ENCODE peak calls at places on chromosomes 3 and 15, in five cellular contexts. M is DND-41; D is foreskin fibroblast; R is CD8-positive, alpha-beta T cell; Q is fibroblast of the aortic adventitia. C is an unnamed sample.

GRCh38 chr3:8621872-8622271 is 22.7 kb downstream of the SSUH2 start:
- DNase-seq in D (peak; percentile 89), R (no peak), Q (peak; percentile 90), M (no peak), C (peak; percentile 89)

GRCh38 chr15:68833734-68834334 is 13.1 kb upstream of the ANP32A start:
- DNase-seq in M (peak; percentile 79), Q (no peak), D (no peak), R (peak; percentile 57), C (no peak)

GRCh38 chr15:68432665-68433064 is 702 bp upstream of the ITGA11 start:
- DNase-seq in D (no peak), M (no peak), Q (no peak), R (no peak), C (no peak)

GRCh38 chr3:150005243-150006102 is 34.8 kb upstream of the PFN2 start:
- DNase-seq in D (peak; percentile 41), M (no peak), R (no peak), Q (peak; percentile 45), C (no peak)

GRCh38 chr15:35757790-35758189 is 211.8 kb upstream of the DPH6 start:
- DNase-seq in Q (no peak), D (no peak), M (no peak), R (no peak), C (no peak)

GRCh38 chr15:75204340-75205063 is 2.8 kb downstream of the C15orf39 start:
- DNase-seq in M (peak; percentile 88), Q (peak; percentile 89), D (peak; percentile 89), R (peak; percentile 89), C (peak; percentile 90)

GRCh38 chr15:35624881-35625280 is 78.9 kb upstream of the DPH6 start:
- DNase-seq in D (peak; percentile 84), M (no peak), Q (peak; percentile 94), R (no peak), C (peak; percentile 93)

GRCh38 chr3:159038405-159038804 is 236.6 kb downstream of the MFSD1 start:
- DNase-seq in Q (no peak), D (no peak), R (no peak), M (no peak), C (no peak)

GRCh38 chr3:99023590-99024192 is 122.2 kb upstream of the DCBLD2 start:
- DNase-seq in M (no peak), Q (peak; percentile 65), R (no peak), D (peak; percentile 17), C (peak; percentile 72)

GRCh38 chr3:36906504-36907149 is 38.2 kb downstream of the TRANK1 start:
- DNase-seq in Q (peak; percentile 68), R (no peak), M (peak; percentile 54), D (peak; percentile 53), C (peak; percentile 89)

GRCh38 chr3:128369881-128370642 is 96.6 kb downstream of the DNAJB8 start:
- DNase-seq in Q (no peak), M (peak; percentile 23), R (no peak), D (no peak), C (no peak)

GRCh38 chr3:122415762-122416654 is at the start of gene WDR5B:
- DNase-seq in D (peak; percentile 92), R (peak; percentile 97), Q (peak; percentile 98), M (peak; percentile 97), C (peak; percentile 98)

GRCh38 chr3:185175370-185175987 is 22.6 kb upstream of the C3orf70 start:
- DNase-seq in R (no peak), M (no peak), Q (no peak), D (peak; percentile 40), C (peak; percentile 61)

GRCh38 chr3:43893721-43894120 is 203.0 kb downstream of the ABHD5 start:
- DNase-seq in D (no peak), R (no peak), M (no peak), Q (peak; percentile 21), C (no peak)

GRCh38 chr3:184355261-184356012 is 6.0 kb downstream of the CLCN2 start:
- DNase-seq in D (no peak), R (no peak), M (no peak), Q (no peak), C (no peak)

GRCh38 chr3:159252772-159253384 is 451.0 kb downstream of the MFSD1 start:
- DNase-seq in D (peak; percentile 54), Q (peak; percentile 89), R (no peak), M (peak; percentile 35), C (peak; percentile 81)

GRCh38 chr3:97658670-97659285 is 105.8 kb upstream of the ARL6 start:
- DNase-seq in D (no peak), R (no peak), Q (peak; percentile 19), M (no peak), C (peak; percentile 35)

GRCh38 chr3:116199063-116199462 is 246.2 kb downstream of the LSAMP start:
- DNase-seq in M (no peak), R (no peak), Q (no peak), D (no peak), C (no peak)

GRCh38 chr3:22269827-22270226 is 518.8 kb upstream of the ZNF385D start:
- DNase-seq in D (peak; percentile 35), M (no peak), Q (peak; percentile 61), R (no peak), C (peak; percentile 68)

GRCh38 chr3:186596568-186597287 is 16.1 kb upstream of the AHSG start:
- DNase-seq in M (no peak), D (no peak), R (no peak), Q (peak; percentile 29), C (peak; percentile 44)

GRCh38 chr3:53677406-53677805 is 168.8 kb downstream of the CHDH start:
- DNase-seq in R (no peak), M (no peak), Q (peak; percentile 5), D (no peak), C (no peak)

GRCh38 chr3:112671930-112672715 is 31.2 kb upstream of the CCDC80 start:
- DNase-seq in R (no peak), Q (peak; percentile 99), M (no peak), D (peak; percentile 88), C (peak; percentile 97)

GRCh38 chr3:41853495-41853894 is 108.4 kb downstream of the ULK4 start:
- DNase-seq in Q (peak; percentile 77), M (no peak), D (no peak), R (no peak), C (peak; percentile 56)

GRCh38 chr3:186097663-186098451 is 11.0 kb downstream of the ETV5 start:
- DNase-seq in Q (peak; percentile 89), D (peak; percentile 50), M (no peak), R (no peak), C (peak; percentile 94)

GRCh38 chr3:13070622-13071021 is 2.6 kb downstream of the IQSEC1 start:
- DNase-seq in M (peak; percentile 91), R (no peak), D (no peak), Q (no peak), C (no peak)

GRCh38 chr3:159734681-159735080 is 254.0 kb upstream of the IL12A start:
- DNase-seq in Q (peak; percentile 25), D (no peak), M (no peak), R (no peak), C (peak; percentile 36)

GRCh38 chr15:39744334-39745103 is 38.1 kb downstream of the FSIP1 start:
- DNase-seq in D (no peak), M (peak; percentile 44), R (no peak), Q (no peak), C (no peak)

GRCh38 chr15:53520867-53521525 is 238.5 kb downstream of the WDR72 start:
- DNase-seq in D (no peak), M (no peak), Q (no peak), R (no peak), C (no peak)

GRCh38 chr15:89121414-89121813 is 33.2 kb downstream of the ABHD2 start:
- DNase-seq in Q (no peak), R (no peak), D (no peak), M (no peak), C (no peak)

GRCh38 chr3:132164469-132165092 is 129.8 kb upstream of the CPNE4 start:
- DNase-seq in D (peak; percentile 78), M (no peak), Q (peak; percentile 61), R (no peak), C (peak; percentile 54)

GRCh38 chr15:31251165-31251564 is 75.5 kb upstream of the KLF13 start:
- DNase-seq in D (no peak), Q (no peak), R (no peak), M (no peak), C (no peak)

GRCh38 chr3:169327969-169328368 is 335.5 kb downstream of the MECOM start:
- DNase-seq in Q (no peak), M (no peak), R (no peak), D (no peak), C (no peak)

GRCh38 chr15:99994849-99995248 is 261.6 kb upstream of the LYSMD4 start:
- DNase-seq in M (no peak), D (no peak), Q (no peak), R (no peak), C (no peak)

GRCh38 chr15:59260090-59260489 is 53.4 kb downstream of the LDHAL6B start:
- DNase-seq in R (no peak), Q (no peak), M (no peak), D (no peak), C (no peak)

GRCh38 chr3:126491221-126492013 is 15.7 kb upstream of the ZXDC start:
- DNase-seq in D (no peak), R (no peak), M (no peak), Q (no peak), C (no peak)

GRCh38 chr3:29695905-29696238 is 415.0 kb downstream of the RBMS3 start:
- DNase-seq in R (no peak), D (no peak), Q (no peak), M (no peak), C (no peak)
- TF ChIP-seq CTCF in R (no peak), D (no peak), Q (no peak), M (no peak), C (no peak)

DNA sequence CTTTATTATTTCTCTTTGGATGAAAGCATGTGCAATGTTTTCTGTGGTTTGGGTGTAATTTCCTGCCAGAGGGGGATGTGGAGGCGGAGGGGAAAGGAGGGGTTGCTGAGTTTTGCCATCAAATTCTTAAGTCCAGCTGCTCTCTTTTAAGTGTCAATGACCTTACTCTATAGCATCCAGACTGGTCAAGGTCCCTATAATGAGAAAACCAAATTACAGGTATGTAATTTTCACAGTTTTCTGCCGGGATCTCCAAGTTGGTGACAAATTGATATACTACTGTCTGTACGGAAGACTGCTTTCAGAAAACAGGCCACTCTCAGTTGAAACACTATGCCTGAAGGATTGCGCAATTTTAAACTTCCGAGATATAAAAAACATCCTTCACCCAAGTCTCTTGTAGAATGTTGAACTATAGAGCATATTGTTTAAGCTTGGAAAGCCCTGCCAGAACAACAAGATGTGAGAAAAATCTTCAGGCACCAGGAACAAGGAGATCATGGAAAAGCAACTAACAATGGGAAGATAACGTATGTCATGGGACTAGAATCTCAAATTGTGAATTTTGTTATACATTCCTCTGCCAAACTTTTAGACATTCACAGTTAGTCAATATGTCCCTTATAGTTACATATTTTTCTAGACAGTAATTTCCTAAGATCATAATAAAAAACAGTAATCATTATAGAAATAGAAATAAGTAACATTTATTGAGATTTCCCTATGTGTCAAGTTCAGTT is 300.7 kb upstream of the SATB1 start:
- DNase-seq in R (peak; percentile 21), Q (no peak), M (peak; percentile 57), D (no peak), C (peak; percentile 70)
- H3K4me3 ChIP-seq in R (peak overlapping the region; percentile 39), Q (no peak overlapping the region), M (no peak overlapping the region), D (no peak overlapping the region), C (no peak overlapping the region)

DNA sequence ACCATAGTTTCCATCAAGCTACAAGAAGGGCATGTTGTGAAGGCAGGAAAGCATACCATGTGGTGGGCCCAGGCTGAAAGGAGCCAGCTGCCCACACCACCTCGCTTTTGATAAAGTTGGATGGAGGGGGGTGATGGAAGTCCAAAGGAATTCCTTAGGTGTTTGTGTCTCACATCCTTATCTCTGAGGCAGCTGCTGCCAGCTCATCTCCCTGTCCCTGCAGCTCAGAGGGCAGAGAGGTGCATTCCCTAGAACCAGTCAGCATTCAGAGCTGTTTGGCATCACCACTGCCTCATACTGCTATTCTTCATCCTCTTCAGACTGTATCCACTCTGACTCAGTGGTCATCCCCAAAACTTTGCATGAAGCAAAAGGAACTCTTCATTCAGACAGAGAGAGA is 141.5 kb upstream of the BFSP2 start:
- DNase-seq in Q (no peak), M (no peak), D (no peak), R (no peak), C (no peak)
- TF ChIP-seq CTCF in Q (no peak), M (no peak), D (no peak), R (no peak), C (no peak)

GRCh38 chr15:81530271-81530670 is 156.3 kb upstream of the TMC3 start:
- DNase-seq in D (no peak), Q (peak; percentile 43), R (no peak), M (no peak), C (no peak)
- H3K4me3 ChIP-seq in D (no peak overlapping the region), Q (no peak overlapping the region), R (no peak overlapping the region), M (no peak overlapping the region), C (no peak overlapping the region)